ENCODE peak calls at places on chromosomes 6 and 20, in eight cellular contexts. G is C1 segment of cervical spinal cord, N is NCI-H2081, Z is HS-5, C is T-helper 1 cell, H is COR-L47, V is GDM1, U is iPS DF 19.7. P is an unnamed sample.

GRCh38 chr6:135703621-135704020 is 147.9 kb upstream of the PDE7B start:
- DNase-seq in G (no peak), N (no peak), Z (no peak), C (no peak), H (no peak), V (no peak), U (no peak), P (no peak)

GRCh38 chr6:148329568-148330299 is 12.9 kb upstream of the SASH1 start:
- DNase-seq in G (no peak), N (no peak), Z (peak), C (no peak), H (no peak), V (no peak), U (no peak), P (no peak)

GRCh38 chr6:35485402-35485877 is 11.4 kb downstream of the TEAD3 start:
- DNase-seq in G (no peak), N (no peak), Z (no peak), C (no peak), H (no peak), V (no peak), U (no peak), P (no peak)

GRCh38 chr6:163485388-163485851 is 70.9 kb downstream of the QKI start:
- DNase-seq in G (no peak), N (no peak), Z (no peak), C (no peak), H (no peak), V (no peak), U (no peak), P (no peak)

GRCh38 chr6:5569491-5569890 is 308.2 kb downstream of the FARS2 start:
- DNase-seq in G (no peak), N (no peak), Z (no peak), C (no peak), H (no peak), V (no peak), U (no peak), P (no peak)

GRCh38 chr6:118722820-118723526 is 71.6 kb upstream of the CEP85L start:
- DNase-seq in G (no peak), N (no peak), Z (no peak), C (no peak), H (no peak), V (no peak), U (no peak), P (no peak)

GRCh38 chr6:56593801-56594318 is 48.8 kb downstream of the DST start:
- DNase-seq in G (no peak), N (no peak), Z (no peak), C (no peak), H (no peak), V (no peak), U (no peak), P (no peak)

GRCh38 chr6:166721576-166721975 is 94.5 kb upstream of the RPS6KA2 start:
- DNase-seq in G (no peak), N (no peak), Z (no peak), C (no peak), H (no peak), V (no peak), U (no peak), P (no peak)

GRCh38 chr6:140078552-140079126 is 704.2 kb upstream of the CITED2 start:
- DNase-seq in G (no peak), N (no peak), Z (peak), C (no peak), H (no peak), V (no peak), U (no peak), P (no peak)

GRCh38 chr6:127120109-127120786 is 1.8 kb downstream of the RSPO3 start:
- DNase-seq in G (no peak), N (no peak), Z (no peak), C (no peak), H (no peak), V (no peak), U (no peak), P (no peak)

GRCh38 chr6:24666097-24666615 is 543 bp downstream of the TDP2 start:
- DNase-seq in G (no peak), N (no peak), Z (no peak), C (no peak), H (peak), V (peak), U (no peak), P (peak)

GRCh38 chr20:46128310-46129151 is 10.4 kb downstream of the CD40 start:
- DNase-seq in G (no peak), N (peak), Z (no peak), C (no peak), H (peak), V (no peak), U (no peak), P (no peak)

GRCh38 chr20:63639093-63639860 is 12.4 kb upstream of the GMEB2 start:
- DNase-seq in G (no peak), N (no peak), Z (no peak), C (peak), H (no peak), V (peak), U (no peak), P (no peak)